ENCODE peak calls at places on chromosomes 13 and 19, in five cellular contexts. I is body of pancreas, C is dorsolateral prefrontal cortex, G is right lobe of liver, D is cardiac muscle cell. K is an unnamed sample.

GRCh38 chr19:28296506-28296905 is 916.4 kb downstream of the UQCRFS1 start:
- DNase-seq in I (no peak), C (no peak), G (no peak), D (no peak), K (no peak)

GRCh38 chr13:114147803-114148520 is 15.5 kb upstream of the RASA3 start:
- DNase-seq in I (no peak), C (no peak), G (no peak), D (no peak), K (no peak)

GRCh38 chr13:69243366-69243765 is 864.3 kb upstream of the ATXN8OS start:
- DNase-seq in I (no peak), C (no peak), G (no peak), D (no peak), K (no peak)

GRCh38 chr13:50393641-50394040 is 378.4 kb downstream of the KCNRG start:
- DNase-seq in I (no peak), C (no peak), G (no peak), D (peak; percentile 67), K (no peak)

GRCh38 chr19:17860331-17860992 is 752 bp downstream of the RPL18A start:
- DNase-seq in I (no peak), C (no peak), G (no peak), D (no peak), K (no peak)

GRCh38 chr13:113638173-113638746 is 19.7 kb downstream of the ATP4B start:
- DNase-seq in I (no peak), C (peak; percentile 29), G (peak; percentile 18), D (no peak), K (peak; percentile 32)

GRCh38 chr19:28242317-28242927 is 970.5 kb downstream of the UQCRFS1 start:
- DNase-seq in I (peak; percentile 25), C (no peak), G (no peak), D (peak; percentile 62), K (no peak)

GRCh38 chr19:17074628-17075034 is 621 bp downstream of the HAUS8 start:
- DNase-seq in I (no peak), C (no peak), G (no peak), D (no peak), K (no peak)

GRCh38 chr19:289651-290538 is 1.3 kb downstream of the PLPP2 start:
- DNase-seq in I (peak; percentile 78), C (no peak), G (no peak), D (no peak), K (no peak)

GRCh38 chr19:38670921-38671398 is 23.5 kb downstream of the ACTN4 start:
- DNase-seq in I (no peak), C (no peak), G (no peak), D (peak; percentile 59), K (peak; percentile 34)

GRCh38 chr13:41552031-41552430 is 94.7 kb downstream of the RGCC start:
- DNase-seq in I (no peak), C (no peak), G (no peak), D (no peak), K (no peak)

GRCh38 chr13:97386832-97387486 is 47.0 kb upstream of the RAP2A start:
- DNase-seq in I (peak; percentile 54), C (peak; percentile 45), G (no peak), D (no peak), K (peak; percentile 75)

GRCh38 chr13:97385854-97386253 is 48.1 kb upstream of the RAP2A start:
- DNase-seq in I (no peak), C (no peak), G (no peak), D (no peak), K (no peak)

GRCh38 chr13:97391201-97391600 is 42.8 kb upstream of the RAP2A start:
- DNase-seq in I (no peak), C (no peak), G (no peak), D (no peak), K (no peak)

GRCh38 chr13:97387487-97388353 is 46.2 kb upstream of the RAP2A start:
- DNase-seq in I (peak; percentile 30), C (no peak), G (no peak), D (no peak), K (no peak)

DNA sequence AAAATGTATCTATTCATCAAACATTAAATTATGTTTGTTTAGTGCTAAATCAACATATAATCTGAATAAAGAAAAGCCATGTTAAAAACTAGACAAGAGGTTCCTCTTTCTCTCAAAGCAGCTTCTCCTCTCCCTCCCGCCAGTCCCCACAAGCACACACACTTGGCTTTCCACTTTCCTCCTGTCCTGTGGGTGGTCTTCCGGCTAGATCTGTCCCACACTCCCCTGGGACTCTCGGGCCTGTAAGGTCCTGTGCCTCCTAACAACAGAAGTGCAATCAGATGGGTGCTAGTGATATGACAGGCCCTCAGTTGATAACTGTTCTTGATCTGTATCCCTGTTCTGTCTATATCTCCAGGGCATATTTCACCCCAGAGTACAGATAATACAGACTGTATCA is 45.6 kb upstream of the RAP2A start:
- DNase-seq in I (no peak), C (no peak), G (no peak), D (no peak), K (no peak)
- H3K27ac ChIP-seq in I (no peak overlapping the region), C (no peak overlapping the region), G (no peak overlapping the region), D (no peak overlapping the region), K (no peak overlapping the region)

GRCh38 chr19:14536926-14537692 is 7.7 kb downstream of the TECR start:
- DNase-seq in I (peak; percentile 93), C (no peak), G (no peak), D (peak; percentile 82), K (peak; percentile 82)
- H3K27ac ChIP-seq in I (peak overlapping the region; percentile 39), C (no peak overlapping the region), G (no peak overlapping the region), D (no peak overlapping the region), K (no peak overlapping the region)

GRCh38 chr19:46487178-46487801 is 8.4 kb downstream of the PNMA8B start:
- DNase-seq in I (no peak), C (no peak), G (no peak), D (no peak), K (peak; percentile 75)
- H3K27ac ChIP-seq in I (no peak overlapping the region), C (no peak overlapping the region), G (no peak overlapping the region), D (no peak overlapping the region), K (no peak overlapping the region)

GRCh38 chr13:21476893-21477472 is 17.9 kb upstream of the ZDHHC20 start:
- DNase-seq in I (peak; percentile 88), C (peak; percentile 85), G (peak; percentile 85), D (peak; percentile 80), K (peak; percentile 91)
- H3K27ac ChIP-seq in I (no peak overlapping the region), C (peak overlapping the region; percentile 96), G (peak overlapping the region; percentile 17), D (no peak overlapping the region), K (no peak overlapping the region)

K was measured in aorta.